ENCODE peak calls at places on chromosomes 1 and 21, in six cellular contexts. J is heart right ventricle, B is Peyer's patch, U is HCT116, A is left ventricle myocardium inferior, Y is A549. V is an unnamed sample.

GRCh38 chr21:27805696-27806095 is 838.8 kb upstream of the ADAMTS5 start:
- DNase-seq in Y (no peak), U (no peak), J (no peak), B (no peak), A (no peak), V (no peak)

GRCh38 chr1:61253059-61253735 is 170.8 kb downstream of the NFIA start:
- DNase-seq in A (peak), Y (peak), J (peak), U (no peak), B (peak), V (no peak)

GRCh38 chr1:158422215-158422614 is 3.8 kb downstream of the OR10K2 start:
- DNase-seq in Y (no peak), B (no peak), A (no peak), J (no peak), U (no peak), V (no peak)

GRCh38 chr21:36126166-36126565 is 8.7 kb upstream of the CBR3 start:
- DNase-seq in B (no peak), Y (no peak), A (no peak), J (no peak), U (no peak), V (no peak)

GRCh38 chr1:43206721-43207228 is 34.6 kb downstream of the CFAP57 start:
- DNase-seq in J (peak), B (no peak), A (peak), Y (peak), U (peak), V (peak)

GRCh38 chr1:176778056-176778455 is 315.1 kb downstream of the PAPPA2 start:
- DNase-seq in Y (no peak), U (no peak), J (no peak), A (no peak), B (no peak), V (no peak)

GRCh38 chr1:11730429-11730861 is 5.5 kb upstream of the AGTRAP start:
- DNase-seq in J (no peak), U (no peak), A (no peak), Y (no peak), B (no peak), V (no peak)

GRCh38 chr1:58922302-58923089 is 138.6 kb upstream of the JUN start:
- DNase-seq in B (peak), Y (no peak), U (no peak), A (peak), J (peak), V (no peak)

GRCh38 chr1:21324368-21325137 is 34.3 kb upstream of the ECE1 start:
- DNase-seq in A (peak), U (peak), Y (peak), B (peak), J (peak), V (no peak)

GRCh38 chr1:212638419-212639151 is 30.0 kb downstream of the ATF3 start:
- DNase-seq in B (no peak), Y (no peak), J (no peak), U (no peak), A (peak), V (no peak)

GRCh38 chr1:183236158-183236725 is 50.2 kb downstream of the LAMC2 start:
- DNase-seq in Y (no peak), J (no peak), B (no peak), U (no peak), A (no peak), V (no peak)

GRCh38 chr1:114153621-114154145 is at the start of gene SYT6:
- DNase-seq in Y (no peak), J (no peak), U (no peak), A (no peak), B (no peak), V (no peak)

GRCh38 chr1:95207223-95207935 is 26.6 kb upstream of the RWDD3 start:
- DNase-seq in A (no peak), U (no peak), B (no peak), J (no peak), Y (no peak), V (no peak)

GRCh38 chr21:25895565-25896205 is 160.9 kb downstream of the GABPA start:
- DNase-seq in U (no peak), A (no peak), B (no peak), Y (no peak), J (no peak), V (no peak)

GRCh38 chr1:175628548-175629317 is 114.7 kb downstream of the TNR start:
- DNase-seq in U (no peak), J (peak), B (no peak), Y (no peak), A (peak), V (no peak)

GRCh38 chr1:162384601-162385279 is 3.2 kb downstream of the C1orf226 start:
- DNase-seq in Y (no peak), J (no peak), B (no peak), U (no peak), A (no peak), V (no peak)

GRCh38 chr1:45785583-45785982 is 17.8 kb upstream of the MAST2 start:
- DNase-seq in A (no peak), Y (no peak), B (no peak), U (no peak), J (no peak), V (no peak)

GRCh38 chr21:42777064-42777756 is 102.1 kb downstream of the WDR4 start:
- DNase-seq in B (peak), J (no peak), Y (no peak), U (no peak), A (no peak), V (no peak)

GRCh38 chr1:55854911-55855310 is 639.7 kb upstream of the USP24 start:
- DNase-seq in Y (no peak), U (no peak), A (no peak), B (no peak), J (no peak), V (no peak)

GRCh38 chr1:179017383-179018326 is 8.0 kb upstream of the FAM20B start:
- DNase-seq in J (no peak), Y (peak), B (no peak), A (no peak), U (no peak), V (no peak)

GRCh38 chr1:241074507-241074906 is 282.5 kb downstream of the RGS7 start:
- DNase-seq in A (no peak), J (no peak), U (no peak), B (no peak), Y (no peak), V (no peak)

GRCh38 chr1:117828206-117828605 is 101.2 kb downstream of the GDAP2 start:
- DNase-seq in B (no peak), U (no peak), J (peak), Y (no peak), A (peak), V (no peak)

GRCh38 chr1:158087320-158087927 is 93.3 kb upstream of the CD1D start:
- DNase-seq in Y (peak), U (peak), J (no peak), A (peak), B (no peak), V (peak)

GRCh38 chr1:17539526-17540254 is at the start of gene ARHGEF10L:
- DNase-seq in A (peak), B (peak), J (peak), Y (no peak), U (no peak), V (no peak)

GRCh38 chr1:146032613-146033219 is 11.2 kb upstream of the HJV start:
- DNase-seq in B (no peak), Y (no peak), J (no peak), U (peak), A (no peak), V (no peak)

GRCh38 chr1:6800728-6801127 is 15.5 kb downstream of the CAMTA1 start:
- DNase-seq in B (no peak), Y (no peak), J (no peak), A (no peak), U (no peak), V (peak)

GRCh38 chr1:218460367-218460766 is 115.2 kb downstream of the TGFB2 start:
- DNase-seq in U (no peak), A (no peak), B (no peak), J (no peak), Y (peak), V (no peak)

GRCh38 chr1:201471772-201472171 is 2.8 kb upstream of the PHLDA3 start:
- DNase-seq in A (no peak), U (no peak), J (no peak), Y (no peak), B (no peak), V (no peak)

GRCh38 chr1:37726191-37726590 is 33.9 kb downstream of the CDCA8 start:
- DNase-seq in A (no peak), J (no peak), Y (no peak), U (no peak), B (no peak), V (no peak)

GRCh38 chr21:26207021-26207420 is 36.5 kb upstream of the APP start:
- DNase-seq in U (no peak), J (no peak), A (no peak), B (no peak), Y (no peak), V (no peak)

GRCh38 chr1:30525980-30526651 is 197.3 kb downstream of the MATN1 start:
- DNase-seq in A (peak), B (no peak), Y (peak), U (peak), J (peak), V (no peak)

GRCh38 chr1:9145021-9145668 is 16.2 kb upstream of the GPR157 start:
- DNase-seq in B (no peak), J (no peak), Y (peak), A (no peak), U (peak), V (no peak)
- H3K27ac ChIP-seq in B (no peak), J (no peak), Y (peak), A (no peak), U (no peak), V (no peak)

DNA sequence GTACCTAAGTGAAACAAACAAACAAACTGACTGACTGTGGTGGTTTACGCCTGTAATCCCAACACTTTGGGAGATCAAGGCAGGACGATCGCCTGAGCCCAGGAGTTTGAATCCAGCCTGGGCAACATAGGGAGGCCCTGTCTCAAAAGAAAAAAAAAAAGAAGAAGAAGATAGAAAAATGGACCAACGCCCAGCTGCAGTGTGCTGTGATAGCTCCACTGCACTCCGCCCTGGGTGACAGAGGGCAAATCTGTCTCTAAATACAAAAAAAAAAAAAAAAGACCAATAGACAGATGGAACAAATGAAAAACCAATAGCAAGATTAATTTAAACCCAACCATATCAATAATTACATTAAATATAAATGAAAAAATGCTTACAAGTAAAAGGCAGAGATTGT is 13.9 kb downstream of the AKR7A3 start:
- DNase-seq in Y (no peak), U (no peak), J (no peak), A (no peak), B (peak), V (no peak)
- H3K4me3 ChIP-seq in Y (no peak), U (no peak), J (no peak), A (no peak), B (peak), V (no peak)

GRCh38 chr1:161199506-161200119 is 759 bp upstream of the ADAMTS4 start:
- DNase-seq in A (no peak), B (no peak), Y (no peak), U (no peak), J (no peak), V (no peak)
- H3K27ac ChIP-seq in A (peak), B (peak), Y (no peak), U (no peak), J (peak), V (peak)

GRCh38 chr1:231921951-231922350 is 295.4 kb downstream of the DISC1 start:
- DNase-seq in Y (no peak), B (no peak), A (no peak), J (no peak), U (no peak), V (no peak)

GRCh38 chr1:231919900-231920299 is 293.3 kb downstream of the DISC1 start:
- DNase-seq in A (no peak), J (no peak), B (no peak), U (no peak), Y (no peak), V (no peak)

GRCh38 chr1:231923461-231924132 is 297.0 kb downstream of the DISC1 start:
- DNase-seq in Y (no peak), J (no peak), A (no peak), U (no peak), B (no peak), V (no peak)

GRCh38 chr1:231919269-231919886 is 292.8 kb downstream of the DISC1 start:
- DNase-seq in U (no peak), J (no peak), Y (no peak), B (no peak), A (no peak), V (no peak)

DNA sequence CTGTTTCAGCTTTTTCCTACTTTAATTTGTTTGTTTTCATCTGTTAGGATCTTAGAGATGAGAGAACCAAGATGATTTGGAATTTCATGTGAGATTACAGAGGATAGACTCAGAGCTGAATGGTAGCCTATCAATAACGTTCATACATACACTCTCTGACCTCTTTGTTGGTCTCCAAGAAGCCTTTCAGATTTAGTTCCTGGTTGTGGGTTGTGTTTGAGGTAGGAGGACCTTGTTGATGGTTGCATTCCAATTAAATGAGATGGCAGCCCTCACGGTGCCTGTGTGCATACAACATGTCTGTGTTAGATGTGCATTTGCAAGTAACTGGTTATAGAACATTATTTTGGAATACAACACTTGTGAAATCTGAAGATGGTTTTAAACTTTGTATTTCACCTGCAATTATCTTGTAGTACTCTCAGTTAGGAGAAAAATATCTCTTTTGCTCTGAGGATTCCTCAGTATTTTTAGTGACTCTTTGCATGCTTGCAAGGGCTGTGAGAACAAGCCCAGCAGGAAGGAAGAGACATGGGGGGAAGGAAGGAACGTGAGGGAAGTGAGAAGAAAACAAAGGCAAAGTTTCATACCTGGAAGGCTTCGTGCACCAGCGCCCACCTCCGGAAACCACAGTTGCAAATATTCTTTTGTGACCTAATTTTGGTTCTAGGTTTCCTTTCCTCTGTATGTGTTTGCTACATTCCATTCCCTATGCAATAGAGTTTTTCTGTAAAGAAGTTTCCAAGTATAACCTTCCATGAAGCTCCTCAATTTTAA is 291.8 kb downstream of the DISC1 start:
- DNase-seq in U (no peak), J (no peak), Y (no peak), B (no peak), A (no peak), V (peak)
- H3K4me3 ChIP-seq in U (no peak), J (no peak), Y (no peak), B (no peak), A (no peak), V (no peak)

GRCh38 chr1:222909586-222909985 is 94.7 kb downstream of the DISP1 start:
- DNase-seq in B (no peak), A (no peak), J (peak), Y (no peak), U (no peak), V (no peak)
- H3K27ac ChIP-seq in B (no peak), A (peak), J (peak), Y (no peak), U (no peak), V (no peak)